ENCODE peak calls at places on chromosomes 6 and 20, in four cellular contexts. W is left lung, X is WERI-Rb-1, I is Calu3. M is an unnamed sample.

GRCh38 chr6:133392015-133392414 is 150.9 kb downstream of the EYA4 start:
- DNase-seq in X (no peak), W (no peak), I (no peak), M (no peak)

GRCh38 chr6:90765491-90765890 is 178.6 kb upstream of the MAP3K7 start:
- DNase-seq in W (no peak), X (no peak), I (no peak), M (no peak)

GRCh38 chr6:2666906-2667575 is 83.7 kb downstream of the MYLK4 start:
- DNase-seq in I (no peak), X (no peak), W (no peak), M (no peak)

GRCh38 chr20:45087115-45087785 is 13.7 kb downstream of the KCNS1 start:
- DNase-seq in I (no peak), X (no peak), W (no peak), M (no peak)

GRCh38 chr6:45415315-45415714 is 37.6 kb upstream of the SUPT3H start:
- DNase-seq in I (no peak), X (no peak), W (no peak), M (no peak)

GRCh38 chr6:46491789-46492547 is 719 bp upstream of the RCAN2 start:
- DNase-seq in X (peak), I (peak), W (peak), M (peak)

GRCh38 chr6:21845018-21845417 is 251.5 kb downstream of the SOX4 start:
- DNase-seq in I (no peak), W (no peak), X (no peak), M (no peak)

GRCh38 chr6:108145639-108146038 is 20.2 kb upstream of the NR2E1 start:
- DNase-seq in I (no peak), W (no peak), X (no peak), M (no peak)

GRCh38 chr6:6002809-6003333 is 3.9 kb downstream of the NRN1 start:
- DNase-seq in I (no peak), X (no peak), W (no peak), M (no peak)

GRCh38 chr6:25223421-25224052 is 55.6 kb upstream of the CARMIL1 start:
- DNase-seq in X (peak), I (peak), W (no peak), M (peak)

GRCh38 chr6:153031335-153031955 is 28.9 kb upstream of the MTRF1L start:
- DNase-seq in X (no peak), I (no peak), W (no peak), M (no peak)

GRCh38 chr20:37526839-37527637 is 638 bp downstream of the BLCAP start:
- DNase-seq in I (peak), W (no peak), X (no peak), M (no peak)

GRCh38 chr6:163264662-163265035 is 149.9 kb upstream of the QKI start:
- DNase-seq in W (no peak), X (no peak), I (no peak), M (no peak)

GRCh38 chr6:35496851-35497570 is at the start of gene TEAD3:
- DNase-seq in I (peak), X (peak), W (peak), M (peak)

GRCh38 chr20:23435675-23436539 is 3.6 kb upstream of the CSTL1 start:
- DNase-seq in X (no peak), I (no peak), W (no peak), M (no peak)

GRCh38 chr20:49630396-49630951 is 62.5 kb upstream of the PTGIS start:
- DNase-seq in X (no peak), I (no peak), W (no peak), M (no peak)

GRCh38 chr6:131960371-131961133 is 9.4 kb upstream of the CCN2 start:
- DNase-seq in I (no peak), W (no peak), X (no peak), M (no peak)
- TF ChIP-seq CTCF in I (no peak), W (no peak), X (no peak), M (no peak)

DNA sequence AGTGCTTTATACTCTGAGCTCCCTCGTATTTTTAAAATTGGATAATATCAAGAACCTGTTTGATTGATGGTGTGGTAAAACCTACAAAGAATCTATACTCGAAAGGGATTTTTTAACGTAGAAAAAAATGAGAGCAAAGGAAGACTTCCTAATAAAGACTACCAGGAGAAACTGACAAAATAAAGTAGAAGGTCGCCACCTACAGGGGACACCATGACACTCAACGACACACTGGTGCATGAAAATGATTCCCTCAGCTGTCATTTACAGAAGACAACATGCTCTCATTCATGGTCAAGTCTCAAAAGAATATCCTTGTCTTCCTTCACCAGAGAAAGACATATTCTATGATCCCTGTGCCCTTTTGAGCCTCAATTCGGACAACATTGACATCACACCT is 10.1 kb upstream of the NHSL1 start:
- DNase-seq in W (no peak), I (peak), X (peak), M (no peak)
- TF ChIP-seq CTCF in W (peak), I (peak), X (peak), M (peak)

DNA sequence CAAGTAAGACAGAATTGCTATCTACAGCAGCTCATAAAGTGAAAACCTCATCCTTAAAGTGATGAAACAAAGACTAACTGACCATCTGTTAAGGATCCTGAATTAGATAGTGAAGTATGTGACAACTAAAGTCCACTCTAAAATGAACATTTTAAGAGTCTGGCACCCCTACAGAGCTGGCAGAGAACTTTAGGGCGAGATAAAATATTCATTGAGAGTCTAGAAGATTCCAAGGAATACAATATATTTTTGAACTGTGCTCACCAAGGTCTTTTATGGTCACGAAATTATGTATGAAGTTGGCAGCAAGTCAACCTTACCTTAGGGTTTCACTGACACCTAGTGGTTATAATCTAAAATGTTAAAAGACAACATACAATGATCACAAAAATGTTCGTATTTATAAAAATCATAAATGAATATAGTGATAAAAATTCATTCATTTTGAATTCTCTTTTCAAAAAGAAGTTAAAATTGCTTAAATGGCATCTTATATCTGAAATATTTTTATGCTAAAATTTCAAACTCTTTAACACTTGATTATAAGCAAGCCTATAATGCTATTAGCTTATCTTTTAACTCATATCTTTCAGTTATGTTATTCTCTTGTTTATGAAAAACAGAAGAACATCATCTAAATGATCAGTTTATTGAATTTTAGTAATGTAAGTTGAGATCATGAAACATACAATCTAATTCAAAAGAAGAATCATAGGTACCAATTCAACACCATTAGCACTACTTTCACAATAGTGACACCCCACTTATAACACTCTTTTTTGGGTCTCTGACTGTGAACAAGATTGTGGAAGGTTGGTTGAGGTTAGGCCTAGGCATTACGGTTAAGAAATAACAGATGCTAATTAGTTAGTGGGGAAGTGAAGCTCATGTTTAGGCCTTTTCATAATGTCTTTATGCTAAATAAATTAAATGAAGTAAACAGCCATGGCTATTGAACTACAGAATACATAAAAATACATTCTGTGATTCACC is 27.5 kb downstream of the RSPH3 start:
- DNase-seq in X (no peak), W (no peak), I (no peak), M (no peak)
- TF ChIP-seq CTCF in X (no peak), W (peak), I (peak), M (peak)

GRCh38 chr20:46151936-46152335 is 33.8 kb downstream of the CD40 start:
- DNase-seq in W (no peak), I (peak), X (peak), M (no peak)
- TF ChIP-seq CTCF in W (peak), I (peak), X (peak), M (peak)

GRCh38 chr6:17271628-17272027 is 9.5 kb upstream of the RBM24 start:
- DNase-seq in W (no peak), I (no peak), X (no peak), M (no peak)
- TF ChIP-seq CTCF in W (no peak), I (no peak), X (no peak), M (no peak)

GRCh38 chr6:33862536-33862935 is 58.7 kb upstream of the MLN start:
- DNase-seq in X (peak), I (no peak), W (no peak), M (no peak)

GRCh38 chr6:33858804-33859203 is 55.0 kb upstream of the MLN start:
- DNase-seq in W (no peak), X (peak), I (no peak), M (no peak)

GRCh38 chr6:33861722-33862121 is 57.9 kb upstream of the MLN start:
- DNase-seq in X (no peak), I (no peak), W (no peak), M (no peak)

GRCh38 chr6:33860006-33860405 is 56.2 kb upstream of the MLN start:
- DNase-seq in W (no peak), I (no peak), X (peak), M (no peak)

GRCh38 chr6:33860706-33861474 is 57.1 kb upstream of the MLN start:
- DNase-seq in X (peak), W (no peak), I (no peak), M (no peak)
- TF ChIP-seq CTCF in X (no peak), W (no peak), I (no peak), M (no peak)

GRCh38 chr6:150905769-150906168 is 40.3 kb downstream of the MTHFD1L start:
- DNase-seq in I (no peak), W (no peak), X (no peak), M (no peak)
- TF ChIP-seq CTCF in I (no peak), W (no peak), X (peak), M (peak)